ENCODE peak calls at places on chromosomes 6 and 20, in four cellular contexts. C is activated CD4-positive, alpha-beta T cell treated with anti-CD3 and anti-CD28 coated beads, Interleukin-2, amount 50 U/mL, for 4 hours; Q is left ventricle myocardium inferior; A is neural crest cell. Z is an unnamed sample.
A peak's percentile ranks its signal among the peaks of the same experiment; 100 is the strongest.

GRCh38 chr6:47061631-47062300 is 19.6 kb upstream of the ADGRF1 start:
- DNase-seq in A (no peak), Q (no peak), C (no peak), Z (no peak)

GRCh38 chr6:104537185-104537584 is 322.5 kb downstream of the HACE1 start:
- DNase-seq in C (no peak), A (no peak), Q (no peak), Z (no peak)

GRCh38 chr20:36644032-36644712 is 1.8 kb downstream of the SLA2 start:
- DNase-seq in Q (no peak), A (no peak), C (peak; percentile 51), Z (no peak)

GRCh38 chr20:38588303-38588702 is 7.3 kb downstream of the ADIG start:
- DNase-seq in Q (no peak), C (no peak), A (no peak), Z (no peak)

GRCh38 chr6:15864033-15864707 is 201.3 kb upstream of the DTNBP1 start:
- DNase-seq in Q (no peak), A (no peak), C (no peak), Z (no peak)

GRCh38 chr20:61966492-61967244 is 99.0 kb downstream of the TAF4 start:
- DNase-seq in C (no peak), Q (no peak), A (no peak), Z (no peak)

GRCh38 chr6:129662406-129662766 is 47.6 kb downstream of the ARHGAP18 start:
- DNase-seq in Q (no peak), A (no peak), C (no peak), Z (no peak)

GRCh38 chr6:26553264-26553738 is 15.1 kb downstream of the HMGN4 start:
- DNase-seq in A (peak; percentile 80), Q (peak; percentile 56), C (peak; percentile 79), Z (no peak)

GRCh38 chr6:55902796-55903195 is 27.4 kb upstream of the BMP5 start:
- DNase-seq in A (no peak), C (no peak), Q (no peak), Z (no peak)

GRCh38 chr6:82247634-82248232 is at the start of gene IBTK:
- DNase-seq in Q (peak; percentile 95), C (peak; percentile 87), A (peak; percentile 91), Z (peak; percentile 85)

Z was measured in HuH-7.5.